ENCODE peak calls at places on chromosomes 6 and 20, in five cellular contexts. One of them, this sample, is unnamed.

GRCh38 chr6:44921787-44922186 is 406.3 kb upstream of the RUNX2 start:
- DNase-seq in PC-3: no peak
- DNase-seq in fibroblast of lung: no peak
- DNase-seq in hepatocyte: no peak
- DNase-seq in HCT116: no peak
- DNase-seq in this sample: no peak

GRCh38 chr6:139126255-139126654 is 8.6 kb upstream of the HECA start:
- DNase-seq in PC-3: peak; percentile 23
- DNase-seq in fibroblast of lung: peak; percentile 83
- DNase-seq in HCT116: no peak
- DNase-seq in hepatocyte: no peak
- DNase-seq in this sample: no peak

GRCh38 chr6:64580346-64580745 is 944.7 kb downstream of the PHF3 start:
- DNase-seq in hepatocyte: peak; percentile 25
- DNase-seq in PC-3: peak; percentile 74
- DNase-seq in HCT116: no peak
- DNase-seq in fibroblast of lung: peak; percentile 4
- DNase-seq in this sample: no peak

GRCh38 chr20:54284928-54285704 is 77.2 kb downstream of the PFDN4 start:
- DNase-seq in fibroblast of lung: peak; percentile 65
- DNase-seq in HCT116: peak; percentile 35
- DNase-seq in hepatocyte: no peak
- DNase-seq in PC-3: peak; percentile 78
- DNase-seq in this sample: no peak

GRCh38 chr6:26420607-26421235 is 18.6 kb downstream of the BTN3A1 start:
- DNase-seq in hepatocyte: peak; percentile 54
- DNase-seq in fibroblast of lung: peak; percentile 48
- DNase-seq in PC-3: peak; percentile 43
- DNase-seq in HCT116: peak; percentile 35
- DNase-seq in this sample: peak; percentile 54

GRCh38 chr20:53161473-53161872 is 189.3 kb downstream of the TSHZ2 start:
- DNase-seq in PC-3: no peak
- DNase-seq in HCT116: no peak
- DNase-seq in hepatocyte: no peak
- DNase-seq in fibroblast of lung: no peak
- DNase-seq in this sample: no peak

GRCh38 chr20:38726849-38727601 is 2.7 kb downstream of the SLC32A1 start:
- DNase-seq in fibroblast of lung: no peak
- DNase-seq in HCT116: no peak
- DNase-seq in hepatocyte: no peak
- DNase-seq in PC-3: no peak
- DNase-seq in this sample: peak; percentile 29

GRCh38 chr20:23776067-23776771 is 25.5 kb upstream of the CST1 start:
- DNase-seq in HCT116: no peak
- DNase-seq in PC-3: no peak
- DNase-seq in fibroblast of lung: no peak
- DNase-seq in hepatocyte: no peak
- DNase-seq in this sample: no peak

GRCh38 chr20:17226410-17227198 is at the start of gene PCSK2:
- DNase-seq in HCT116: no peak
- DNase-seq in PC-3: no peak
- DNase-seq in hepatocyte: peak; percentile 93
- DNase-seq in fibroblast of lung: peak; percentile 55
- DNase-seq in this sample: no peak

GRCh38 chr20:32006841-32007786 is 3.1 kb upstream of the CCM2L start:
- DNase-seq in HCT116: no peak
- DNase-seq in hepatocyte: no peak
- DNase-seq in PC-3: no peak
- DNase-seq in fibroblast of lung: no peak
- DNase-seq in this sample: no peak

GRCh38 chr20:48292806-48293205 is 507.5 kb upstream of the SULF2 start:
- DNase-seq in PC-3: peak; percentile 60
- DNase-seq in HCT116: no peak
- DNase-seq in hepatocyte: no peak
- DNase-seq in fibroblast of lung: peak; percentile 61
- DNase-seq in this sample: no peak

GRCh38 chr6:159169557-159170332 is 545 bp downstream of the FNDC1 start:
- DNase-seq in fibroblast of lung: peak; percentile 61
- DNase-seq in hepatocyte: peak; percentile 76
- DNase-seq in PC-3: no peak
- DNase-seq in HCT116: no peak
- DNase-seq in this sample: no peak

GRCh38 chr6:31738048-31738979 is 1.5 kb upstream of the MSH5 start:
- DNase-seq in hepatocyte: peak; percentile 84
- DNase-seq in fibroblast of lung: peak; percentile 84
- DNase-seq in PC-3: peak; percentile 73
- DNase-seq in HCT116: no peak
- DNase-seq in this sample: peak; percentile 89

GRCh38 chr20:54123587-54124180 is 50.1 kb downstream of the CYP24A1 start:
- DNase-seq in HCT116: peak; percentile 100
- DNase-seq in hepatocyte: peak; percentile 90
- DNase-seq in PC-3: peak; percentile 100
- DNase-seq in fibroblast of lung: peak; percentile 99
- DNase-seq in this sample: no peak

GRCh38 chr6:119881416-119881815 is 531.9 kb upstream of the MAN1A1 start:
- DNase-seq in fibroblast of lung: peak; percentile 35
- DNase-seq in HCT116: no peak
- DNase-seq in PC-3: no peak
- DNase-seq in hepatocyte: no peak
- DNase-seq in this sample: no peak

GRCh38 chr20:50929299-50930138 is 1.7 kb downstream of the ADNP start:
- DNase-seq in fibroblast of lung: peak; percentile 94
- DNase-seq in hepatocyte: peak; percentile 98
- DNase-seq in PC-3: peak; percentile 92
- DNase-seq in HCT116: peak; percentile 96
- DNase-seq in this sample: peak; percentile 93

GRCh38 chr20:93641-94040 is 6.2 kb downstream of the DEFB125 start:
- DNase-seq in fibroblast of lung: no peak
- DNase-seq in PC-3: no peak
- DNase-seq in HCT116: no peak
- DNase-seq in hepatocyte: no peak
- DNase-seq in this sample: no peak

GRCh38 chr20:10432079-10432478 is 1.9 kb downstream of the MKKS start:
- DNase-seq in HCT116: no peak
- DNase-seq in fibroblast of lung: no peak
- DNase-seq in PC-3: no peak
- DNase-seq in hepatocyte: no peak
- DNase-seq in this sample: no peak

GRCh38 chr6:167044696-167045095 is 45.5 kb downstream of the CEP43 start:
- DNase-seq in HCT116: no peak
- DNase-seq in fibroblast of lung: peak; percentile 4
- DNase-seq in hepatocyte: no peak
- DNase-seq in PC-3: no peak
- DNase-seq in this sample: no peak

GRCh38 chr6:151154418-151154817 is 85.3 kb upstream of the AKAP12 start:
- DNase-seq in PC-3: no peak
- DNase-seq in fibroblast of lung: no peak
- DNase-seq in HCT116: no peak
- DNase-seq in hepatocyte: peak; percentile 46
- DNase-seq in this sample: no peak

DNA sequence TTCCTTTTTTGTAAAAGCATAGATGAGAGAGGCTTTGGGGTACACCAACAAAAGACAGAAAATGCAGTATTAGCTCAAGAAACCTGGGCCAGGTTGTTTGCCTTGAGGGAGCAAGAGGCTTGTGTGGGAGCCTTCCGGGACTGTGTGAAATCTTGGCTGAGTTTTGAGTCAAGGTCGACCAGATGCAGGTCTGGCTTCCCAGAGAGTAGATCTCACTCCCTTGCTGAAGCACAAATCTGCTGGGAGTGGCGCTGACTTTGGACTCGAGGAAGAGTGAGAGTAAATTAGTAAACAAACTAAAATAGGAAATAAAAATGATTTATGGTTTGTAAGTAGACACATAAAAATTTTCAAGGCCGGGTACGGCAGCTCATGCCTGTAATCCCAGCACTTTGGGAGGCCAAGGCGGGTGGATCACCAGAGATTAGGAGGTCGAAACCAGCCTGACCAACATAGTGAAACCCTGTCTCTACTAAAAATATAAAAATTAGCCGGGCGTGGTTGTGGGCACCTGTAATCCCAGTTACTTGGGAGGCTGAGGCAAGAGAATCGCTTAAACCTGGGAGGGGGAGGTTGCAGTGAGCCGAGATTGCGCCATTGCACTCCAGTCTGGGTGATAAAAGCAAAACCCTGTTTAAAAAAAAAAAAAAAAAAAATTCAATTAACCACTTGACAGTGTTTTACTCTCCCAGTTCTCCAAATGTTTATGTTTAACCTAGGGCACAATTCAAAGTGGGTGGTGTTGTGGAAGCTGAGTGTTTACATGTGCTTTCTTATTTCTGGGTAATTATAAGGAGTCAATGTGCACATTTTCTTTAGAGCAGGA is 27.7 kb upstream of the EDN1 start:
- DNase-seq in HCT116: no peak
- DNase-seq in fibroblast of lung: no peak
- DNase-seq in PC-3: no peak
- DNase-seq in hepatocyte: peak; percentile 56
- DNase-seq in this sample: no peak
- TF ChIP-seq EZH2 in HCT116: no peak
- TF ChIP-seq EZH2 in fibroblast of lung: no peak
- TF ChIP-seq EZH2 in PC-3: no peak
- TF ChIP-seq EZH2 in hepatocyte: no peak
- TF ChIP-seq EZH2 in this sample: no peak

GRCh38 chr20:20454367-20454766 is 86.5 kb downstream of the INSM1 start:
- DNase-seq in fibroblast of lung: no peak
- DNase-seq in HCT116: no peak
- DNase-seq in hepatocyte: no peak
- DNase-seq in PC-3: no peak
- DNase-seq in this sample: no peak

GRCh38 chr20:20456736-20457135 is 88.8 kb downstream of the INSM1 start:
- DNase-seq in PC-3: no peak
- DNase-seq in hepatocyte: no peak
- DNase-seq in HCT116: no peak
- DNase-seq in fibroblast of lung: no peak
- DNase-seq in this sample: no peak

GRCh38 chr20:20457392-20458126 is 89.7 kb downstream of the INSM1 start:
- DNase-seq in HCT116: no peak
- DNase-seq in PC-3: peak; percentile 82
- DNase-seq in hepatocyte: no peak
- DNase-seq in fibroblast of lung: peak; percentile 71
- DNase-seq in this sample: no peak

GRCh38 chr20:20455945-20456344 is 88.0 kb downstream of the INSM1 start:
- DNase-seq in HCT116: no peak
- DNase-seq in hepatocyte: no peak
- DNase-seq in PC-3: no peak
- DNase-seq in fibroblast of lung: no peak
- DNase-seq in this sample: no peak

GRCh38 chr20:20454850-20455627 is 87.1 kb downstream of the INSM1 start:
- DNase-seq in PC-3: no peak
- DNase-seq in hepatocyte: no peak
- DNase-seq in fibroblast of lung: no peak
- DNase-seq in HCT116: no peak
- DNase-seq in this sample: no peak
- TF ChIP-seq EZH2 in PC-3: no peak
- TF ChIP-seq EZH2 in hepatocyte: no peak
- TF ChIP-seq EZH2 in fibroblast of lung: no peak
- TF ChIP-seq EZH2 in HCT116: no peak
- TF ChIP-seq EZH2 in this sample: no peak

DNA sequence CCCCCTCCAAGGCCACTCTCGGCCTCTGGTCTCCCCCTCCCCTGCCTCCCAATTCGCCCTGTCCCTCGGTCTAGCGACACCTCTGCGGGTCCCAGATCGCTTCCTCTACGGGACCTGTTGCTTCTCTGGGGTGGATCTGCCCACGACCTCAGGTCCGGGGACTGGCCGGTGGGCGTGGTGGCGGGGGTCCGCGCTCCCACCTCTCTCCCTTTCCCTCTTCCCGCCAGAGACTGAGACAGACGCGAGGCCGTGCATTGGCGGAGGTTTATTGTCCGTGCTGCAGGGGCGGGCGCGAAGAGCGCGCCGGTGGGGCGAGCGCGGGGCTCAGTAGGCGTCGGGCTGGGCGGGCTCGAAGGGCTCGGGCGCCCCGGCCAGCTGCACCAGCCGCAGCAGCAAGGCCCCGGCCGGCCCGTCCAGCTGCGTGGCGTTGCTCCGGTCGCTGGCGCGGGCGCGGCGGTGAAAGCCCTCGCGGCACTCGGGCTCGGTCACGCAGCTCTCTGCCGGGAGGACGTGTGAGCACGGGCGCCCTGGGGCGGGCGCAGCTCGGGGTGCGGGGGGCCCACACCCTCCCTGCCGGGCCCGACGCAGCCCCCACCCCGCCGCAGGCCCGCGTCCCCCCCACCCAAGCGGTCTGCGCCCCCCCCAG is 2.1 kb downstream of the AVP start:
- DNase-seq in PC-3: no peak
- DNase-seq in HCT116: no peak
- DNase-seq in fibroblast of lung: no peak
- DNase-seq in hepatocyte: peak; percentile 50
- DNase-seq in this sample: no peak
- TF ChIP-seq EZH2 in PC-3: no peak
- TF ChIP-seq EZH2 in HCT116: no peak
- TF ChIP-seq EZH2 in fibroblast of lung: peak; percentile 86
- TF ChIP-seq EZH2 in hepatocyte: peak; percentile 32
- TF ChIP-seq EZH2 in this sample: no peak

GRCh38 chr20:25863536-25864325 is 167.1 kb upstream of the ZNF337 start:
- DNase-seq in HCT116: no peak
- DNase-seq in fibroblast of lung: no peak
- DNase-seq in PC-3: peak; percentile 34
- DNase-seq in hepatocyte: no peak
- DNase-seq in this sample: no peak
- TF ChIP-seq EZH2 in HCT116: no peak
- TF ChIP-seq EZH2 in fibroblast of lung: no peak
- TF ChIP-seq EZH2 in PC-3: no peak
- TF ChIP-seq EZH2 in hepatocyte: no peak
- TF ChIP-seq EZH2 in this sample: no peak

GRCh38 chr6:389622-390021 is 1.9 kb upstream of the IRF4 start:
- DNase-seq in hepatocyte: no peak
- DNase-seq in fibroblast of lung: no peak
- DNase-seq in HCT116: no peak
- DNase-seq in PC-3: peak; percentile 29
- DNase-seq in this sample: no peak
- TF ChIP-seq EZH2 in hepatocyte: no peak
- TF ChIP-seq EZH2 in fibroblast of lung: no peak
- TF ChIP-seq EZH2 in HCT116: no peak
- TF ChIP-seq EZH2 in PC-3: no peak
- TF ChIP-seq EZH2 in this sample: no peak

This sample was measured in DND-41.